ENCODE peak calls at places on chromosome 4, in five cellular contexts. N is fibroblast of lung; S is CD8-positive, alpha-beta T cell; J is endothelial cell; I is OCI-LY7. L is an unnamed sample.

GRCh38 chr4:6123116-6123515 is 77.2 kb downstream of the JAKMIP1 start:
- DNase-seq in N (no peak), S (no peak), J (no peak), I (no peak), L (no peak)

GRCh38 chr4:54063737-54064316 is 578 bp downstream of the CHIC2 start:
- DNase-seq in N (peak; percentile 36), S (peak; percentile 20), J (peak; percentile 38), I (peak; percentile 48), L (peak; percentile 48)

GRCh38 chr4:142203505-142203904 is 567.1 kb downstream of the IL15 start:
- DNase-seq in N (peak; percentile 10), S (no peak), J (no peak), I (no peak), L (no peak)

GRCh38 chr4:2462992-2463762 is 5.7 kb upstream of the RNF4 start:
- DNase-seq in N (no peak), S (no peak), J (no peak), I (no peak), L (no peak)

GRCh38 chr4:16938641-16939040 is 40.2 kb upstream of the LDB2 start:
- DNase-seq in N (no peak), S (no peak), J (no peak), I (no peak), L (no peak)

GRCh38 chr4:103244251-103244650 is 46.1 kb upstream of the CENPE start:
- DNase-seq in N (no peak), S (no peak), J (no peak), I (no peak), L (no peak)

GRCh38 chr4:189807031-189807430 is 133.6 kb upstream of the FRG1 start:
- DNase-seq in N (no peak), S (no peak), J (no peak), I (no peak), L (no peak)

GRCh38 chr4:155819066-155819465 is 47.0 kb downstream of the ASIC5 start:
- DNase-seq in N (no peak), S (no peak), J (no peak), I (no peak), L (no peak)

GRCh38 chr4:10983274-10983673 is 298.7 kb upstream of the CLNK start:
- DNase-seq in N (no peak), S (no peak), J (no peak), I (peak; percentile 3), L (no peak)

GRCh38 chr4:164621886-164622521 is 131.9 kb upstream of the SMIM31 start:
- DNase-seq in N (peak; percentile 44), S (no peak), J (no peak), I (no peak), L (no peak)

GRCh38 chr4:118344801-118345200 is 8.0 kb downstream of the PRSS12 start:
- DNase-seq in N (no peak), S (no peak), J (no peak), I (no peak), L (no peak)

GRCh38 chr4:156954598-156954997 is 17.0 kb downstream of the PDGFC start:
- DNase-seq in N (no peak), S (no peak), J (no peak), I (no peak), L (no peak)

GRCh38 chr4:122826596-122827257 is at the start of gene FGF2:
- DNase-seq in N (peak; percentile 77), S (no peak), J (peak; percentile 60), I (no peak), L (peak; percentile 68)

GRCh38 chr4:41146716-41147506 is 67.4 kb downstream of the APBB2 start:
- DNase-seq in N (peak; percentile 82), S (no peak), J (no peak), I (no peak), L (no peak)

GRCh38 chr4:158856852-158857251 is 88.0 kb downstream of the FNIP2 start:
- DNase-seq in N (peak; percentile 54), S (no peak), J (no peak), I (peak; percentile 48), L (peak; percentile 55)

GRCh38 chr4:11218692-11219091 is 210.0 kb downstream of the HS3ST1 start:
- DNase-seq in N (no peak), S (no peak), J (no peak), I (no peak), L (no peak)

GRCh38 chr4:156242390-156242789 is 288.7 kb upstream of the CTSO start:
- DNase-seq in N (peak; percentile 54), S (no peak), J (no peak), I (no peak), L (no peak)

GRCh38 chr4:80710748-80711451 is 319.6 kb upstream of the BMP3 start:
- DNase-seq in N (no peak), S (no peak), J (no peak), I (no peak), L (no peak)

GRCh38 chr4:20529681-20530080 is 170.6 kb upstream of the PACRGL start:
- DNase-seq in N (no peak), S (no peak), J (no peak), I (no peak), L (no peak)

GRCh38 chr4:166012129-166013078 is 139.4 kb downstream of the TLL1 start:
- DNase-seq in N (peak; percentile 72), S (no peak), J (no peak), I (no peak), L (no peak)

GRCh38 chr4:102339018-102339417 is 6.3 kb downstream of the SLC39A8 start:
- DNase-seq in N (no peak), S (no peak), J (no peak), I (no peak), L (no peak)

GRCh38 chr4:88729146-88729755 is 31.6 kb upstream of the NAP1L5 start:
- DNase-seq in N (no peak), S (no peak), J (no peak), I (no peak), L (no peak)

GRCh38 chr4:8730681-8731080 is 138.1 kb downstream of the CPZ start:
- DNase-seq in N (no peak), S (no peak), J (no peak), I (no peak), L (no peak)

GRCh38 chr4:102447413-102447812 is 53.7 kb upstream of the NFKB1 start:
- DNase-seq in N (no peak), S (no peak), J (no peak), I (no peak), L (no peak)

GRCh38 chr4:69832326-69833030 is 27.5 kb downstream of the SULT1E1 start:
- DNase-seq in N (no peak), S (no peak), J (no peak), I (no peak), L (no peak)

GRCh38 chr4:151668687-151669402 is 92.0 kb downstream of the GATB start:
- DNase-seq in N (no peak), S (no peak), J (no peak), I (no peak), L (no peak)

GRCh38 chr4:110154586-110154985 is 43.8 kb downstream of the ELOVL6 start:
- DNase-seq in N (no peak), S (no peak), J (no peak), I (no peak), L (no peak)

GRCh38 chr4:154739111-154739510 is 4.7 kb upstream of the LRAT start:
- DNase-seq in N (no peak), S (no peak), J (no peak), I (no peak), L (no peak)

GRCh38 chr4:70399319-70399718 is 1.6 kb downstream of the OPRPN start:
- DNase-seq in N (no peak), S (no peak), J (no peak), I (no peak), L (no peak)

GRCh38 chr4:3017504-3017903 is 54.1 kb downstream of the GRK4 start:
- DNase-seq in N (peak; percentile 72), S (no peak), J (no peak), I (no peak), L (no peak)

GRCh38 chr4:174658246-174658645 is 136.0 kb upstream of the HPGD start:
- DNase-seq in N (no peak), S (no peak), J (no peak), I (no peak), L (no peak)

GRCh38 chr4:89838005-89838404 is 1.0 kb upstream of the SNCA start:
- DNase-seq in N (peak; percentile 4), S (no peak), J (peak; percentile 9), I (no peak), L (peak; percentile 16)

GRCh38 chr4:139453041-139453370 is 915 bp upstream of the RAB33B start:
- DNase-seq in N (peak; percentile 75), S (no peak), J (no peak), I (peak; percentile 91), L (peak; percentile 75)

GRCh38 chr4:100547541-100548208 is 29.9 kb upstream of the EMCN start:
- DNase-seq in N (no peak), S (no peak), J (no peak), I (no peak), L (no peak)

GRCh38 chr4:10179957-10180602 is 63.5 kb upstream of the WDR1 start:
- DNase-seq in N (no peak), S (no peak), J (no peak), I (no peak), L (no peak)

GRCh38 chr4:26724522-26724921 is 136.1 kb upstream of the STIM2 start:
- DNase-seq in N (no peak), S (no peak), J (no peak), I (peak; percentile 47), L (no peak)

GRCh38 chr4:178198691-178199090 is 756.5 kb upstream of the AGA start:
- DNase-seq in N (peak; percentile 74), S (no peak), J (no peak), I (no peak), L (no peak)

GRCh38 chr4:140673729-140674128 is 82.5 kb downstream of the TBC1D9 start:
- DNase-seq in N (peak; percentile 49), S (no peak), J (no peak), I (no peak), L (no peak)

GRCh38 chr4:4901877-4902276 is 42.4 kb downstream of the MSX1 start:
- DNase-seq in N (no peak), S (no peak), J (no peak), I (peak; percentile 57), L (no peak)
- TF ChIP-seq CTCF in N (no peak), S (no peak), J (no peak), I (peak; percentile 74), L (no peak)

DNA sequence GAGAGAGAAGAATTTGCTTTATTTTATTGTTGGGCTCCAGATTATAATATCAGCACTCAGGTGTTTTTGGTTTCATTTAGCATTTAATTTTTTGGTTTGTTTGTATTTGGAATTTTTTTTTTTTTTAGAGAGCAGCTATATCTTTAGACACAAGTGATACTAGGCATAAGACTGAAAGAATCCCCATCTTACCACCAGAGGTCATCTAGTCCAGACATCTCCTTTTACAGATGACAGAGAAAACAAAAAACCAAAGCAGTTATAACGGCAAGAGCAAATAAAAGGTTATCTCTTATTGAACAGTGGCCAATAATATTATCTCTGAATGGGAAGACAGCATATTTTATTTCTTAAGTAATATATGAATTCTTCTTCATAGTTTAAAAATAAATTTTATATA is 22.8 kb downstream of the USP38 start:
- DNase-seq in N (peak; percentile 10), S (no peak), J (no peak), I (peak; percentile 29), L (no peak)
- TF ChIP-seq CTCF in N (peak; percentile 28), S (no peak), J (no peak), I (peak; percentile 61), L (peak; percentile 3)

GRCh38 chr4:81919238-81919637 is 447.5 kb upstream of the RASGEF1B start:
- DNase-seq in N (no peak), S (no peak), J (peak; percentile 17), I (peak; percentile 29), L (no peak)
- TF ChIP-seq CTCF in N (peak; percentile 28), S (no peak), J (peak; percentile 30), I (peak; percentile 63), L (peak; percentile 31)

GRCh38 chr4:108181704-108182103 is 13.0 kb upstream of the LEF1 start:
- DNase-seq in N (no peak), S (no peak), J (no peak), I (peak; percentile 59), L (peak; percentile 30)
- TF ChIP-seq CTCF in N (no peak), S (peak; percentile 26), J (no peak), I (peak; percentile 66), L (peak; percentile 45)